ENCODE peak calls at places on chromosomes 7 and 10, in seven cellular contexts. U, Q, K, R, C, D and V are unnamed samples.

GRCh38 chr10:97549587-97550322 is 22.8 kb upstream of the ANKRD2 start:
- DNase-seq in K (no peak), D (peak), Q (no peak), R (no peak), C (peak), U (no peak), V (no peak)

GRCh38 chr10:43700306-43700705 is 51.6 kb upstream of the ZNF32 start:
- DNase-seq in C (no peak), Q (no peak), U (peak), K (peak), R (no peak), D (no peak), V (no peak)

GRCh38 chr7:131859162-131859821 is 302.9 kb upstream of the PODXL start:
- DNase-seq in D (peak), U (peak), Q (peak), C (peak), R (peak), K (peak), V (peak)

GRCh38 chr7:57403601-57404342 is 46.2 kb upstream of the ZNF716 start:
- DNase-seq in Q (peak), R (no peak), K (no peak), U (no peak), C (peak), D (peak), V (no peak)

GRCh38 chr10:98416589-98416988 is 1.6 kb upstream of the PYROXD2 start:
- DNase-seq in U (no peak), K (no peak), D (no peak), C (no peak), R (no peak), Q (no peak), V (no peak)

GRCh38 chr7:630539-630938 is 96.0 kb upstream of the DNAAF5 start:
- DNase-seq in Q (no peak), K (no peak), R (no peak), C (no peak), D (peak), U (no peak), V (no peak)

GRCh38 chr10:62851449-62851848 is 35.3 kb upstream of the EGR2 start:
- DNase-seq in D (no peak), Q (peak), K (peak), U (no peak), C (no peak), R (no peak), V (peak)

GRCh38 chr7:137717811-137718271 is 128.9 kb downstream of the DGKI start:
- DNase-seq in Q (no peak), K (peak), D (no peak), U (peak), C (no peak), R (no peak), V (peak)

GRCh38 chr7:13508586-13508985 is 480.9 kb downstream of the ETV1 start:
- DNase-seq in Q (peak), C (no peak), D (no peak), U (no peak), R (no peak), K (no peak), V (peak)

GRCh38 chr10:109770000-109770399 is 153.3 kb downstream of the XPNPEP1 start:
- DNase-seq in R (no peak), Q (no peak), C (no peak), U (no peak), K (no peak), D (no peak), V (no peak)

GRCh38 chr7:140714331-140715040 is 18.0 kb downstream of the NDUFB2 start:
- DNase-seq in K (no peak), C (no peak), Q (no peak), R (no peak), D (no peak), U (no peak), V (no peak)

GRCh38 chr10:28684986-28685580 is 7.8 kb downstream of the BAMBI start:
- DNase-seq in U (no peak), Q (peak), R (no peak), K (no peak), C (no peak), D (no peak), V (no peak)

GRCh38 chr7:103811997-103812396 is 177.5 kb downstream of the RELN start:
- DNase-seq in C (no peak), D (no peak), U (no peak), Q (peak), R (no peak), K (no peak), V (no peak)

GRCh38 chr10:62025901-62026879 is 124.7 kb downstream of the ARID5B start:
- DNase-seq in D (no peak), R (no peak), K (peak), U (peak), Q (peak), C (no peak), V (no peak)

GRCh38 chr10:73836427-73836826 is 25.0 kb upstream of the NDST2 start:
- DNase-seq in Q (no peak), D (no peak), R (no peak), C (no peak), U (no peak), K (peak), V (no peak)

GRCh38 chr7:140230862-140231778 is 54.3 kb upstream of the KDM7A start:
- DNase-seq in C (peak), Q (peak), D (peak), K (peak), U (peak), R (peak), V (peak)

GRCh38 chr7:4774804-4775280 is 581 bp upstream of the AP5Z1 start:
- DNase-seq in D (peak), C (no peak), U (peak), Q (peak), R (no peak), K (peak), V (peak)

GRCh38 chr7:151088856-151089699 is 2.8 kb downstream of the AGAP3 start:
- DNase-seq in R (peak), D (peak), Q (peak), U (peak), K (peak), C (peak), V (peak)

GRCh38 chr7:158544708-158545107 is 42.9 kb downstream of the PTPRN2 start:
- DNase-seq in K (no peak), Q (no peak), C (no peak), D (no peak), U (no peak), R (no peak), V (no peak)

GRCh38 chr7:46129831-46130230 is 208.8 kb upstream of the IGFBP3 start:
- DNase-seq in K (no peak), D (no peak), U (no peak), C (no peak), Q (no peak), R (no peak), V (no peak)

GRCh38 chr10:62047240-62047897 is 145.9 kb downstream of the ARID5B start:
- DNase-seq in C (no peak), D (no peak), Q (peak), U (no peak), R (no peak), K (peak), V (no peak)

GRCh38 chr10:95355241-95355779 is 64.5 kb upstream of the PDLIM1 start:
- DNase-seq in Q (no peak), U (no peak), K (peak), D (no peak), R (no peak), C (no peak), V (peak)

GRCh38 chr7:101900103-101900502 is 82.7 kb downstream of the CUX1 start:
- DNase-seq in C (peak), D (peak), Q (no peak), K (no peak), R (no peak), U (peak), V (no peak)

GRCh38 chr10:101444058-101444457 is 90.1 kb downstream of the BTRC start:
- DNase-seq in U (no peak), Q (peak), C (no peak), D (no peak), R (no peak), K (peak), V (peak)

GRCh38 chr10:44030132-44030531 is 354.8 kb downstream of the CXCL12 start:
- DNase-seq in D (no peak), C (no peak), U (no peak), K (peak), R (peak), Q (peak), V (no peak)

GRCh38 chr10:61896854-61897661 is 4.4 kb upstream of the ARID5B start:
- DNase-seq in D (peak), C (peak), R (peak), U (peak), Q (peak), K (peak), V (peak)

GRCh38 chr7:83005410-83005809 is 157.3 kb downstream of the PCLO start:
- DNase-seq in D (no peak), Q (peak), C (no peak), K (peak), U (no peak), R (no peak), V (peak)
- TF ChIP-seq CTCF in D (no peak), Q (peak), C (no peak), K (peak), U (peak), R (no peak), V (peak)

DNA sequence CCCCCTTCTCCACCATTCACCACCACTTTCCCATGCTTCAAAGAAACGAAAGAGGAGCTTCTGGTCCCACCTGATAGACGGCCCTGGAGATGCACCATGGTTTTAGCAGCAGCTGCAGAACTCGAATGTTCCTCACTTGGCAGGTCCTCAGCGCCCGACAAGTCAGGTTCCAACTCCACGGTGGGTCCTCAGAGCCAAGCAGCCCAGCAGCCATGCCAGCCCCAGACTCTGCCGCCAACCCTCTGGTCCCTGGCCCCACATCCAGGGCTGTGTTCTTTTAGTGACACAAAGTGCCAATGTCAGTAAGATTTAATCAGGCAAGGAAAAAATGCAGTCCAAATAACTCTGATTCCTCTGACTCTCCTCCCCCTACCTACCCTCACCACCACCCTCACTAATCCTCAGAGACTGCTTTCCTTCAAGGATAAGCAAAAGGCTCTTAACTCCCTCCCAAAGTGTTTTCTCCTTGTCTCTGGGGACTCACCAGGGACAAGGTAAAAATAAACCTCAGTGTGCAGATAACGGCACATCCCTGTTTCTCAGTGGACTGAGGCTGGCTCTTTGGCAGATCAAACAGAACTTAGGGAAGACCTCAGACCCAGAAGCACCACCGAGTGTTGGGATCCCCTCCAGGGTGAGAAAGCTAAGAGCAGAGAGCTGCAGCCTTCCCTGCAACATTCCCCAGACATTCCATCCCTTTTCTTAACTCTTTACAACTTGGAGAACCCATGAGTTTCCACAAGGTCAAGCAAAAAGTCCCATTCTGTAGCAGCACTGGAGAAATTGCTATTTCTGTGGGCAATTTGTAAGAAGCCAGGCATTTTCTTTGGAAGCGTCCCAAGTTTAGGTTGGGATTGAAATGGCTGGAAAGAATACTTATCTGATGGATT is 358.9 kb downstream of the FRMD4A start:
- DNase-seq in D (no peak), U (peak), K (peak), R (no peak), Q (no peak), C (no peak), V (peak)
- H3K4me3 ChIP-seq in D (no peak), U (no peak), K (peak), R (no peak), Q (no peak), C (peak), V (no peak)

GRCh38 chr10:11282661-11283060 is 265.0 kb downstream of the CELF2 start:
- DNase-seq in D (no peak), C (no peak), Q (no peak), K (no peak), R (peak), U (no peak), V (no peak)

GRCh38 chr10:11284291-11285085 is 266.8 kb downstream of the CELF2 start:
- DNase-seq in U (no peak), D (no peak), C (no peak), Q (no peak), K (no peak), R (peak), V (no peak)

GRCh38 chr10:11286261-11286989 is 268.8 kb downstream of the CELF2 start:
- DNase-seq in K (no peak), U (no peak), Q (no peak), D (no peak), C (no peak), R (peak), V (peak)

GRCh38 chr10:11282156-11282555 is 264.5 kb downstream of the CELF2 start:
- DNase-seq in U (no peak), K (no peak), Q (no peak), D (no peak), C (no peak), R (peak), V (no peak)

GRCh38 chr10:11285171-11285570 is 267.5 kb downstream of the CELF2 start:
- DNase-seq in D (no peak), U (no peak), K (no peak), R (peak), C (no peak), Q (no peak), V (peak)
- TF ChIP-seq CTCF in D (no peak), U (peak), K (peak), R (no peak), C (no peak), Q (no peak), V (peak)

GRCh38 chr10:72186213-72186612 is 29.6 kb upstream of the ANAPC16 start:
- DNase-seq in U (peak), Q (no peak), C (no peak), K (peak), D (no peak), R (no peak), V (peak)
- H3K4me3 ChIP-seq in U (peak), Q (no peak), C (peak), K (no peak), D (no peak), R (no peak), V (no peak)